ENCODE peak calls at places on chromosomes 12 and 14, in four cellular contexts. T, R, N and X are unnamed samples.

GRCh38 chr12:19826988-19827550 is 387.8 kb downstream of the AEBP2 start:
- DNase-seq in T (no peak), R (no peak), N (no peak), X (no peak)

GRCh38 chr14:100872241-100872640 is 31.3 kb downstream of the RTL1 start:
- DNase-seq in T (no peak), R (no peak), N (no peak), X (no peak)

GRCh38 chr14:92641306-92641705 is 107.1 kb downstream of the LGMN start:
- DNase-seq in T (no peak), R (no peak), N (no peak), X (no peak)

GRCh38 chr12:26317942-26318565 is 122.7 kb downstream of the SSPN start:
- DNase-seq in T (no peak), R (no peak), N (no peak), X (peak)

GRCh38 chr12:56333679-56334489 is at the start of gene PAN2:
- DNase-seq in T (peak), R (peak), N (peak), X (peak)

GRCh38 chr14:31926123-31926522 is 151.0 kb upstream of the ARHGAP5 start:
- DNase-seq in T (peak), R (no peak), N (peak), X (peak)

GRCh38 chr14:92360666-92361370 is 37.9 kb downstream of the SLC24A4 start:
- DNase-seq in T (no peak), R (no peak), N (no peak), X (no peak)

GRCh38 chr14:60648169-60648933 is 926 bp downstream of the SIX1 start:
- DNase-seq in T (no peak), R (no peak), N (no peak), X (no peak)

GRCh38 chr12:55833056-55833455 is 3.7 kb upstream of the DNAJC14 start:
- DNase-seq in T (no peak), R (no peak), N (no peak), X (no peak)

GRCh38 chr14:102590667-102591099 is 1.8 kb upstream of the RCOR1 start:
- DNase-seq in T (no peak), R (no peak), N (no peak), X (peak)

GRCh38 chr12:49953961-49954835 is 3.7 kb downstream of the AQP2 start:
- DNase-seq in T (no peak), R (no peak), N (no peak), X (no peak)

GRCh38 chr12:120468271-120468845 is 1.2 kb downstream of the SRSF9 start:
- DNase-seq in T (no peak), R (no peak), N (peak), X (no peak)

GRCh38 chr14:70391493-70392391 is 25.1 kb downstream of the SYNJ2BP start:
- DNase-seq in T (no peak), R (no peak), N (no peak), X (no peak)

GRCh38 chr14:76580399-76580798 is 180.9 kb upstream of the VASH1 start:
- DNase-seq in T (no peak), R (no peak), N (no peak), X (no peak)

GRCh38 chr14:27427796-27428195 is 830.0 kb upstream of the NOVA1 start:
- DNase-seq in T (no peak), R (no peak), N (no peak), X (peak)

GRCh38 chr14:65225299-65226159 is 123.2 kb upstream of the MAX start:
- DNase-seq in T (no peak), R (no peak), N (no peak), X (no peak)

GRCh38 chr14:55963295-55963694 is 154.9 kb upstream of the PELI2 start:
- DNase-seq in T (no peak), R (no peak), N (no peak), X (no peak)

GRCh38 chr12:18864900-18865561 is 127.1 kb downstream of the CAPZA3 start:
- DNase-seq in T (no peak), R (no peak), N (no peak), X (peak)

GRCh38 chr12:29710104-29710503 is 73.6 kb downstream of the TMTC1 start:
- DNase-seq in T (no peak), R (no peak), N (no peak), X (no peak)

GRCh38 chr12:96989916-96990315 is 82.9 kb downstream of the NEDD1 start:
- DNase-seq in T (no peak), R (no peak), N (no peak), X (no peak)

GRCh38 chr12:108833757-108834472 is 23.5 kb downstream of the SSH1 start:
- DNase-seq in T (no peak), R (no peak), N (no peak), X (no peak)